ENCODE peak calls at places on chromosomes 2 and 18, in eight cellular contexts. J, T, G, I, O, F, B and K are unnamed samples.

GRCh38 chr2:171598713-171599319 is 76.5 kb downstream of the CYBRD1 start:
- DNase-seq in J (no peak), O (peak; percentile 73), B (peak; percentile 4), I (no peak), T (peak; percentile 32), G (peak; percentile 83), F (peak; percentile 43), K (peak; percentile 89)

GRCh38 chr2:10481055-10481665 is 33.0 kb upstream of the ODC1 start:
- DNase-seq in B (no peak), O (no peak), G (no peak), I (no peak), F (no peak), T (no peak), J (no peak), K (no peak)

GRCh38 chr2:154133823-154134222 is 262.1 kb downstream of the GALNT13 start:
- DNase-seq in F (no peak), O (no peak), T (peak; percentile 7), I (no peak), J (no peak), G (peak; percentile 93), B (no peak), K (no peak)

GRCh38 chr2:199914372-199914958 is 3.4 kb downstream of the C2orf69 start:
- DNase-seq in F (no peak), O (no peak), I (no peak), G (no peak), T (no peak), J (no peak), B (no peak), K (no peak)

GRCh38 chr2:37698931-37699481 is 27.6 kb upstream of the CDC42EP3 start:
- DNase-seq in G (peak; percentile 33), J (no peak), O (no peak), B (no peak), I (no peak), T (no peak), F (no peak), K (no peak)

GRCh38 chr2:172208881-172209325 is 106.2 kb upstream of the DLX2 start:
- DNase-seq in G (peak; percentile 22), F (no peak), O (no peak), B (no peak), T (no peak), J (no peak), I (no peak), K (peak; percentile 78)

GRCh38 chr18:31429623-31430022 is 17.9 kb upstream of the DSG3 start:
- DNase-seq in J (no peak), G (no peak), O (no peak), T (no peak), I (no peak), B (no peak), F (no peak), K (no peak)

GRCh38 chr2:102932521-102932920 is 170.7 kb downstream of the TMEM182 start:
- DNase-seq in J (no peak), O (peak; percentile 29), T (no peak), I (no peak), G (no peak), F (no peak), B (no peak), K (no peak)

GRCh38 chr18:35389095-35389618 is 12.0 kb upstream of the ZNF396 start:
- DNase-seq in J (no peak), T (no peak), F (no peak), I (no peak), O (no peak), B (no peak), G (peak; percentile 65), K (no peak)

GRCh38 chr2:85843543-85843942 is 45.2 kb downstream of the ST3GAL5 start:
- DNase-seq in G (peak; percentile 11), J (no peak), O (no peak), I (no peak), F (no peak), B (no peak), T (no peak), K (no peak)

GRCh38 chr2:239396881-239397681 is 3.7 kb downstream of the HDAC4 start:
- DNase-seq in B (no peak), O (peak; percentile 15), J (no peak), F (no peak), I (no peak), G (no peak), T (no peak), K (peak; percentile 68)

GRCh38 chr2:29165362-29166236 is 50.4 kb downstream of the CLIP4 start:
- DNase-seq in I (no peak), B (no peak), F (no peak), J (no peak), O (no peak), G (peak; percentile 92), T (no peak), K (no peak)

GRCh38 chr18:3418083-3418482 is 31.9 kb upstream of the TGIF1 start:
- DNase-seq in I (no peak), G (no peak), B (no peak), F (no peak), O (no peak), J (no peak), T (no peak), K (no peak)

GRCh38 chr2:128326296-128326790 is 7.7 kb upstream of the HS6ST1 start:
- DNase-seq in J (no peak), G (no peak), F (no peak), T (no peak), O (no peak), I (no peak), B (no peak), K (peak; percentile 70)

GRCh38 chr2:31859959-31860358 is 150.8 kb downstream of the MEMO1 start:
- DNase-seq in B (no peak), O (no peak), J (no peak), F (no peak), I (no peak), G (no peak), T (no peak), K (no peak)

GRCh38 chr2:101844055-101844635 is 146.6 kb downstream of the MAP4K4 start:
- DNase-seq in F (no peak), O (no peak), G (peak; percentile 52), T (no peak), I (no peak), J (no peak), B (no peak), K (peak; percentile 68)

GRCh38 chr18:55858661-55859111 is 270.7 kb upstream of the TCF4 start:
- DNase-seq in I (no peak), G (no peak), J (no peak), T (no peak), O (no peak), B (no peak), F (no peak), K (no peak)

GRCh38 chr2:173286153-173286809 is 68.4 kb upstream of the CDCA7 start:
- DNase-seq in T (no peak), G (no peak), I (no peak), J (no peak), B (no peak), F (no peak), O (no peak), K (no peak)

GRCh38 chr2:9174771-9175441 is 31.7 kb upstream of the ASAP2 start:
- DNase-seq in O (no peak), G (peak; percentile 83), B (no peak), J (no peak), F (no peak), T (no peak), I (no peak), K (peak; percentile 94)

GRCh38 chr2:10028988-10029874 is 14.1 kb upstream of the KLF11 start:
- DNase-seq in T (no peak), I (no peak), G (no peak), F (no peak), J (no peak), B (no peak), O (peak; percentile 91), K (peak; percentile 75)

GRCh38 chr18:25425030-25425429 is 73.1 kb upstream of the ZNF521 start:
- DNase-seq in I (no peak), B (no peak), G (no peak), F (no peak), O (no peak), T (no peak), J (no peak), K (peak; percentile 25)

GRCh38 chr2:3362686-3363085 is 14.9 kb downstream of the EIPR1 start:
- DNase-seq in T (no peak), B (no peak), I (no peak), O (no peak), G (no peak), J (no peak), F (no peak), K (no peak)

GRCh38 chr2:10566021-10566420 is 117.9 kb upstream of the ODC1 start:
- DNase-seq in G (no peak), B (no peak), I (no peak), T (no peak), F (no peak), O (no peak), J (no peak), K (no peak)

GRCh38 chr2:218043701-218044109 is 25.3 kb upstream of the RUFY4 start:
- DNase-seq in F (no peak), J (no peak), I (no peak), T (no peak), G (no peak), O (no peak), B (no peak), K (no peak)

GRCh38 chr2:38376346-38376682 is 759 bp downstream of the ATL2 start:
- DNase-seq in J (peak; percentile 45), G (peak; percentile 68), O (peak; percentile 52), B (peak; percentile 54), T (peak; percentile 46), F (no peak), I (no peak), K (peak; percentile 96)

GRCh38 chr2:100784681-100785080 is 35.3 kb upstream of the NPAS2 start:
- DNase-seq in F (no peak), T (no peak), O (no peak), G (no peak), I (no peak), B (no peak), J (no peak), K (no peak)

GRCh38 chr18:39951321-39951720 is 2003.7 kb upstream of the PIK3C3 start:
- DNase-seq in I (no peak), G (peak; percentile 66), B (no peak), F (no peak), O (no peak), J (no peak), T (no peak), K (no peak)